ENCODE peak calls at places on chromosomes 12 and 14, in ten cellular contexts. Y is Right ventricle myocardium superior; U is IMR-90; X is activated CD8-positive, alpha-beta T cell treated with anti-CD3 and anti-CD28 coated beads, Interleukin-2, amount 10 ng/mL, durations not matched to agents 7 days and 5 days; H is right cardiac atrium; W is central memory CD8-positive, alpha-beta T cell; K is activated naive CD4-positive, alpha-beta T cell treated with anti-CD3 and anti-CD28 coated beads, Interleukin-2, amount 50 U/mL, for 72 hours; Z is heart right ventricle; C is stimulated activated naive CD8-positive, alpha-beta T cell treated with anti-CD3 and anti-CD28 coated beads, Interleukin-15, Interleukin-2, amounts not matched to agents 100 U/mL and 50 U/mL, for 24 hours; V is upper lobe of right lung. M is an unnamed sample.

GRCh38 chr14:45246633-45247173 is 6.3 kb downstream of the MIS18BP1 start:
- ATAC-seq in Y (no peak), U (no peak), X (peak; percentile 42), H (no peak), W (no peak), K (peak; percentile 74), Z (no peak), C (peak; percentile 79), V (no peak), M (peak; percentile 91)

GRCh38 chr14:51168220-51168613 is 71.8 kb upstream of the TMX1 start:
- ATAC-seq in Y (no peak), U (no peak), X (no peak), H (no peak), W (no peak), K (no peak), Z (no peak), C (peak; percentile 6), V (no peak), M (no peak)

GRCh38 chr12:105457026-105457425 is 126.5 kb downstream of the C12orf75 start:
- ATAC-seq in Y (peak; percentile 77), U (no peak), X (no peak), H (no peak), W (no peak), K (no peak), Z (no peak), C (no peak), V (no peak), M (no peak)

GRCh38 chr12:24931666-24932405 is 17.1 kb downstream of the BCAT1 start:
- ATAC-seq in Y (peak; percentile 58), U (no peak), X (no peak), H (no peak), W (no peak), K (no peak), Z (no peak), C (peak; percentile 68), V (peak; percentile 74), M (no peak)

GRCh38 chr12:75259170-75259569 is 49.5 kb upstream of the KCNC2 start:
- ATAC-seq in Y (no peak), U (no peak), X (no peak), H (no peak), W (no peak), K (no peak), Z (no peak), C (no peak), V (no peak), M (no peak)

GRCh38 chr14:89371600-89371999 is 45.4 kb downstream of the FOXN3 start:
- ATAC-seq in Y (no peak), U (peak; percentile 35), X (no peak), H (no peak), W (no peak), K (no peak), Z (no peak), C (no peak), V (no peak), M (no peak)

GRCh38 chr14:68261092-68261842 is 441.7 kb downstream of the RAD51B start:
- ATAC-seq in Y (no peak), U (no peak), X (no peak), H (no peak), W (no peak), K (peak; percentile 29), Z (no peak), C (no peak), V (no peak), M (peak; percentile 62)

GRCh38 chr14:61253064-61253753 is 27.9 kb downstream of the TMEM30B start:
- ATAC-seq in Y (peak; percentile 36), U (peak; percentile 12), X (no peak), H (no peak), W (no peak), K (no peak), Z (no peak), C (no peak), V (peak; percentile 55), M (no peak)

GRCh38 chr12:55703288-55703687 is 4.4 kb downstream of the ITGA7 start:
- ATAC-seq in Y (peak; percentile 44), U (no peak), X (no peak), H (peak; percentile 23), W (no peak), K (no peak), Z (peak; percentile 43), C (no peak), V (no peak), M (no peak)

GRCh38 chr14:76203086-76204001 is 51.6 kb downstream of the GPATCH2L start:
- ATAC-seq in Y (no peak), U (peak; percentile 96), X (no peak), H (peak; percentile 57), W (no peak), K (peak; percentile 68), Z (no peak), C (peak; percentile 57), V (peak; percentile 86), M (peak; percentile 73)

GRCh38 chr12:12467222-12467621 is 95.4 kb downstream of the DUSP16 start:
- ATAC-seq in Y (no peak), U (no peak), X (peak; percentile 40), H (no peak), W (peak; percentile 22), K (peak; percentile 37), Z (no peak), C (peak; percentile 69), V (no peak), M (peak; percentile 55)

GRCh38 chr12:74889073-74889472 is 320.6 kb downstream of the KCNC2 start:
- ATAC-seq in Y (no peak), U (no peak), X (no peak), H (no peak), W (no peak), K (no peak), Z (no peak), C (peak; percentile 36), V (no peak), M (peak; percentile 64)

GRCh38 chr12:50387972-50388478 is 8.4 kb downstream of the FAM186A start:
- ATAC-seq in Y (no peak), U (no peak), X (no peak), H (no peak), W (no peak), K (no peak), Z (no peak), C (no peak), V (no peak), M (no peak)

GRCh38 chr14:64992328-64992885 is 5.7 kb downstream of the FNTB start:
- ATAC-seq in Y (no peak), U (no peak), X (no peak), H (no peak), W (no peak), K (no peak), Z (no peak), C (no peak), V (peak; percentile 31), M (peak; percentile 72)

GRCh38 chr12:110223777-110224378 is 57.2 kb upstream of the ATP2A2 start:
- ATAC-seq in Y (peak; percentile 36), U (peak; percentile 43), X (no peak), H (peak; percentile 51), W (no peak), K (no peak), Z (peak; percentile 19), C (no peak), V (no peak), M (no peak)

GRCh38 chr12:126762150-126762549 is 1504.8 kb upstream of the TMEM132C start:
- ATAC-seq in Y (no peak), U (no peak), X (no peak), H (no peak), W (no peak), K (no peak), Z (no peak), C (no peak), V (no peak), M (no peak)

GRCh38 chr12:104551313-104551931 is 94.7 kb downstream of the CHST11 start:
- ATAC-seq in Y (no peak), U (no peak), X (no peak), H (peak; percentile 76), W (no peak), K (no peak), Z (no peak), C (no peak), V (no peak), M (no peak)

GRCh38 chr12:93796719-93797118 is 119.5 kb downstream of the CRADD start:
- ATAC-seq in Y (no peak), U (no peak), X (no peak), H (no peak), W (no peak), K (no peak), Z (no peak), C (no peak), V (no peak), M (no peak)

GRCh38 chr12:23504043-23504442 is 445.4 kb downstream of the SOX5 start:
- ATAC-seq in Y (no peak), U (no peak), X (no peak), H (no peak), W (no peak), K (no peak), Z (no peak), C (no peak), V (no peak), M (no peak)

GRCh38 chr14:104158827-104159798 is 20.7 kb downstream of the KIF26A start:
- ATAC-seq in Y (peak; percentile 83), U (no peak), X (no peak), H (peak; percentile 73), W (no peak), K (no peak), Z (peak; percentile 86), C (no peak), V (no peak), M (no peak)

GRCh38 chr14:92407395-92407794 is 84.4 kb downstream of the SLC24A4 start:
- ATAC-seq in Y (no peak), U (no peak), X (no peak), H (no peak), W (no peak), K (no peak), Z (no peak), C (no peak), V (peak; percentile 56), M (no peak)

GRCh38 chr12:52645120-52645761 is 6.8 kb downstream of the KRT2 start:
- ATAC-seq in Y (no peak), U (no peak), X (peak; percentile 91), H (no peak), W (peak; percentile 99), K (peak; percentile 84), Z (no peak), C (peak; percentile 71), V (peak; percentile 64), M (peak; percentile 77)

GRCh38 chr14:92122761-92123160 is 992 bp downstream of the CPSF2 start:
- ATAC-seq in Y (no peak), U (no peak), X (no peak), H (no peak), W (no peak), K (no peak), Z (peak; percentile 7), C (no peak), V (no peak), M (no peak)

GRCh38 chr12:95571369-95571768 is 20.1 kb upstream of the USP44 start:
- ATAC-seq in Y (no peak), U (no peak), X (no peak), H (no peak), W (no peak), K (no peak), Z (no peak), C (no peak), V (no peak), M (no peak)

GRCh38 chr14:24398943-24399801 is at the start of gene NYNRIN:
- ATAC-seq in Y (peak; percentile 81), U (peak; percentile 84), X (peak; percentile 91), H (peak; percentile 93), W (peak; percentile 64), K (peak; percentile 68), Z (peak; percentile 89), C (peak; percentile 62), V (peak; percentile 77), M (peak; percentile 55)

GRCh38 chr14:104732355-104732804 is 8.4 kb downstream of the ADSS1 start:
- ATAC-seq in Y (peak; percentile 65), U (no peak), X (no peak), H (peak; percentile 55), W (no peak), K (no peak), Z (peak; percentile 70), C (no peak), V (peak; percentile 36), M (no peak)

GRCh38 chr12:95546491-95546813 is 4.8 kb downstream of the USP44 start:
- ATAC-seq in Y (no peak), U (no peak), X (no peak), H (no peak), W (no peak), K (no peak), Z (no peak), C (no peak), V (no peak), M (no peak)

GRCh38 chr12:22048351-22049041 is 2.5 kb downstream of the CMAS start:
- ATAC-seq in Y (no peak), U (no peak), X (no peak), H (no peak), W (no peak), K (no peak), Z (no peak), C (no peak), V (no peak), M (no peak)